ENCODE peak calls at places on chromosomes 13 and 19, in four cellular contexts. T, K, F and B are unnamed samples.

GRCh38 chr13:20359335-20359734 is 127.2 kb upstream of the GJB6 start:
- DNase-seq in F (peak; percentile 32), T (no peak), K (no peak), B (no peak)

GRCh38 chr13:108957369-108958012 is 328.1 kb downstream of the MYO16 start:
- DNase-seq in F (no peak), K (no peak), T (no peak), B (no peak)

GRCh38 chr13:111948281-111948680 is 118.7 kb upstream of the SOX1 start:
- DNase-seq in T (no peak), F (no peak), K (no peak), B (no peak)

GRCh38 chr19:947707-948533 is 22.1 kb downstream of the ARID3A start:
- DNase-seq in T (no peak), F (no peak), K (peak; percentile 92), B (no peak)

GRCh38 chr19:16527971-16528521 is 14.2 kb downstream of the CHERP start:
- DNase-seq in T (no peak), F (no peak), K (no peak), B (no peak)

GRCh38 chr13:60282708-60283107 is 114.3 kb upstream of the TDRD3 start:
- DNase-seq in T (no peak), F (no peak), K (no peak), B (no peak)

GRCh38 chr13:106919638-106920037 is 351.7 kb upstream of the ARGLU1 start:
- DNase-seq in T (no peak), K (no peak), F (no peak), B (no peak)

GRCh38 chr19:18204394-18205179 is 745 bp upstream of the RAB3A start:
- DNase-seq in K (no peak), F (no peak), T (no peak), B (peak; percentile 64)

GRCh38 chr19:15337202-15337601 is 4.9 kb upstream of the BRD4 start:
- DNase-seq in T (no peak), K (no peak), F (no peak), B (no peak)

GRCh38 chr19:48925240-48925843 is 8.2 kb upstream of the DHDH start:
- DNase-seq in T (no peak), F (peak; percentile 28), K (no peak), B (no peak)

GRCh38 chr19:50178859-50179537 is 15.9 kb upstream of the IZUMO2 start:
- DNase-seq in K (peak; percentile 59), F (no peak), T (no peak), B (no peak)
- TF ChIP-seq SUZ12 in K (no peak), F (no peak), T (no peak), B (no peak)

DNA sequence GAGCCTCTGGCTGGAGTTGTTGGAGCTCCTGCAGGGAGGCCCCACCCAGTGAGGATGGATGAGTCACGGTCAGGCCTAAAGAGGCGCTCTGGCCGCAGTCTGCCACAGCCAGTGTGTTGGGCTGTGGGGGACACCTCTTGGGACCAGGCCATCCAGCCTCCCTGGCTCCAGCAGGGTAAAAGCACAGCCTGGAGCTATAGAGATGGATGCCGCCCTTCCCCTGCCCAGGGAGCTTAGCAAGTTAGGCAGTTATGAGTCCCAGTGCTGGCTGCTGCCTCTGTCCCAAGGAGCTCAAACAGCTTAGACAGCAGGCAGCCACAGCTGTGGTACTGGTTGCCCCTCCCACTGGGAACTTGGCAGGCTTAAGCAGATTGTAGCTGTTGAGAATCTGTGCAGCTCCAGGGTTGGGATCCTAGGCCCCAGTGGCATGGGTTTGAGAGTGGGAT is 100.9 kb downstream of the NDFIP2 start:
- DNase-seq in K (no peak), T (no peak), F (no peak), B (no peak)
- H3K9me3 ChIP-seq in K (no peaks in the 10 kb centered on the region), T (no peaks in the 10 kb centered on the region), F (no peaks in the 10 kb centered on the region), B (peaks cover 7% of the 10 kb centered on the region)

DNA sequence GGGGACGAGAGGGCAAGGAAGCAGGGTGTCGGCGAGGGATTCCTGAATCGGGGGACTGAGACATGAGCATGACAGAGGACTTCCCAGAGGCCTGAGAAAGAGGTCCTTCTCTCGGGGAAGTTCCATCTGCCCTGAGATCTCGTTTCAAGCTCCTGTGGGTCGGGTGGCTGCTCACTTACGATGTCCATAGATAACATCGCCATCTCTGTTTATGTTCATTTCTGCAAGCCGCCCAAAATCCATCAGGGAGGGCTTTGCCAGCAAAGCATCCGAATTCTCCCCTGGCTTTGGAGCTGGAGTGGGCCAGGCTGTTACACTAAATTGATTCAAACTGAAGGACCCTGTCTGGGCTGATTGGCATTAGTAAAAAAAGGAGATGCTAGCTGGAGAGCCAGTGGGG is 5.9 kb downstream of the DMKN start:
- DNase-seq in F (no peak), T (no peak), K (no peak), B (no peak)
- H3K27me3 ChIP-seq in F (peaks cover 1% of the 10 kb centered on the region), T (no peaks in the 10 kb centered on the region), K (no peaks in the 10 kb centered on the region), B (peaks cover 8% of the 10 kb centered on the region)

DNA sequence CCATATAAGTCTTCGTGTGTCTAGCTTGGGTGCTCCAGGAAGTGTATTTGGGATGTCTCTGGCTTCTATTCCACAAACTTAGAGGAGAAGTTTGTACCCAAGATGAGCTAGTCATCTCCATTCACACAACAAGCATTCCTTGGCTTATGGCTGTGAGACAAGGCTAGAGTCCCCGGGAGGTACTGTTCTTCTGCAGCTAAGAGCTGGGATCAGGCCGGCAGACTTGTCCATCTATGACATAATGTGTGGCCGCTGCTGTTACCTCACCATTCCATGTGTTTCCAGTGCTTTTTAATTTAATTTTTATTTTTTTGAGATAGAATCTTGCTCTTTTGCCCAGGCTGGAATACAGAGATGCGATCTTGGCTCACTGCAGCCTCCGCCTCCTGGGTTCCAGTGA is 20.7 kb downstream of the GATAD2A start:
- DNase-seq in K (no peak), F (no peak), T (no peak), B (no peak)
- TF ChIP-seq SUZ12 in K (no peak), F (no peak), T (no peak), B (no peak)